ENCODE peak calls at places on chromosomes 7 and 10, in five cellular contexts. U is mucosa of gallbladder, M is NCI-H345, J is GM04504, Q is fibroblast of the conjunctiva. P is an unnamed sample.

GRCh38 chr7:139571651-139572050 is 48.2 kb downstream of the CLEC2L start:
- DNase-seq in U (no peak), M (no peak), J (no peak), Q (no peak), P (no peak)

GRCh38 chr7:84060760-84061261 is 133.8 kb downstream of the SEMA3A start:
- DNase-seq in U (no peak), M (no peak), J (no peak), Q (no peak), P (no peak)

GRCh38 chr10:12726971-12727831 is 274.3 kb downstream of the CCDC3 start:
- DNase-seq in U (no peak), M (no peak), J (no peak), Q (no peak), P (peak; percentile 92)

GRCh38 chr7:158439035-158439434 is 148.6 kb downstream of the PTPRN2 start:
- DNase-seq in U (no peak), M (no peak), J (no peak), Q (no peak), P (no peak)

GRCh38 chr10:103554488-103555320 is 61.2 kb downstream of the NEURL1 start:
- DNase-seq in U (peak; percentile 59), M (peak; percentile 59), J (peak; percentile 11), Q (no peak), P (no peak)

GRCh38 chr7:17150018-17150417 is 148.4 kb upstream of the AHR start:
- DNase-seq in U (no peak), M (no peak), J (no peak), Q (no peak), P (no peak)

GRCh38 chr10:110208614-110209398 is 1.4 kb downstream of the MXI1 start:
- DNase-seq in U (peak; percentile 38), M (no peak), J (no peak), Q (peak; percentile 22), P (no peak)

GRCh38 chr7:155198901-155199845 is 98.5 kb upstream of the INSIG1 start:
- DNase-seq in U (no peak), M (no peak), J (no peak), Q (no peak), P (no peak)

P was measured in retinal pigment epithelial cell.